ENCODE peak calls at places on chromosomes 1 and 21, in five cellular contexts. S is nephron progenitor cell, L is omental fat pad, W is upper lobe of right lung, Z is OCI-LY7. V is an unnamed sample.

GRCh38 chr1:206461602-206462455 is 8.4 kb upstream of the IKBKE start:
- DNase-seq in S (peak; percentile 79), L (peak; percentile 81), W (no peak), Z (peak; percentile 80), V (peak; percentile 71)

GRCh38 chr1:46064708-46065107 is 67.7 kb downstream of the PIK3R3 start:
- DNase-seq in S (no peak), L (no peak), W (no peak), Z (no peak), V (no peak)

GRCh38 chr1:185404864-185405568 is 88.0 kb upstream of the IVNS1ABP start:
- DNase-seq in S (no peak), L (no peak), W (no peak), Z (no peak), V (no peak)

GRCh38 chr1:246631426-246631825 is 65.2 kb downstream of the CNST start:
- DNase-seq in S (no peak), L (no peak), W (no peak), Z (no peak), V (no peak)

GRCh38 chr1:34101151-34101550 is 63.9 kb downstream of the CSMD2 start:
- DNase-seq in S (no peak), L (no peak), W (no peak), Z (no peak), V (no peak)

GRCh38 chr1:113929750-113930498 is 800 bp downstream of the HIPK1 start:
- DNase-seq in S (no peak), L (no peak), W (peak; percentile 85), Z (peak; percentile 74), V (peak; percentile 61)

GRCh38 chr1:63537940-63538339 is 14.6 kb downstream of the EFCAB7 start:
- DNase-seq in S (no peak), L (no peak), W (no peak), Z (peak; percentile 28), V (no peak)

GRCh38 chr1:173122958-173123852 is 72.5 kb upstream of the TNFSF18 start:
- DNase-seq in S (no peak), L (no peak), W (peak; percentile 80), Z (no peak), V (no peak)

GRCh38 chr1:159828916-159829634 is 2.4 kb downstream of the SLAMF8 start:
- DNase-seq in S (peak; percentile 52), L (no peak), W (peak; percentile 75), Z (peak; percentile 29), V (peak; percentile 67)

GRCh38 chr21:39088831-39089380 is 94.3 kb downstream of the PSMG1 start:
- DNase-seq in S (no peak), L (no peak), W (no peak), Z (no peak), V (no peak)

GRCh38 chr1:227728059-227728891 is 6.8 kb downstream of the JMJD4 start:
- DNase-seq in S (peak; percentile 85), L (peak; percentile 41), W (peak; percentile 92), Z (peak; percentile 79), V (peak; percentile 76)
- TF ChIP-seq CTCF in S (no peak), L (no peak), W (no peak), Z (no peak), V (no peak)

DNA sequence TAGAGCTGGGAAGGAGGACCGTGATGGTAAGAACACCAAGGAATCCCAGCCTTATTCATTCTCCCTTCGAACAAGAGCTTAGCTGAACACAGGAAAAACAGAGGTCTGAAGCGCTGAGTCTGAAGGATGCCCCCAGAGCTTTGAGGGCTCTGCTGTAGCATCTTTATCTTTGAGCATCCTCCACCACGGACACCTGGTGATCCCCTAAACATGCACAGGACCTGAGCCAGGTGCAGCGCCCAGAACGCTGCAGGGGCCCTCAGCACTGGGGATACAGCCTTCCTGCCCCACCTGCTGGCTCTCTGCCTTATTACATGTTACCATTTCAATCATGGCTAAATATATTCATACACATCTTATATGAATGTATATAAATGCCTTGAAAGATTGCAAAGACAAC is 7.7 kb upstream of the GPATCH4 start:
- DNase-seq in S (peak; percentile 48), L (no peak), W (peak; percentile 52), Z (peak; percentile 78), V (peak; percentile 65)
- TF ChIP-seq CTCF in S (peak; percentile 66), L (no peak), W (peak; percentile 33), Z (peak; percentile 92), V (peak; percentile 75)

GRCh38 chr1:9328201-9328600 is 35.5 kb downstream of the SPSB1 start:
- DNase-seq in S (no peak), L (no peak), W (no peak), Z (no peak), V (no peak)

GRCh38 chr1:9328681-9329080 is 36.0 kb downstream of the SPSB1 start:
- DNase-seq in S (no peak), L (no peak), W (no peak), Z (no peak), V (no peak)

GRCh38 chr1:9331016-9331415 is 38.3 kb downstream of the SPSB1 start:
- DNase-seq in S (no peak), L (no peak), W (no peak), Z (no peak), V (no peak)

GRCh38 chr1:9332513-9333143 is 39.9 kb downstream of the SPSB1 start:
- DNase-seq in S (no peak), L (no peak), W (no peak), Z (no peak), V (no peak)

GRCh38 chr1:9331558-9332346 is 39.1 kb downstream of the SPSB1 start:
- DNase-seq in S (no peak), L (no peak), W (no peak), Z (no peak), V (no peak)
- TF ChIP-seq CTCF in S (no peak), L (no peak), W (no peak), Z (no peak), V (no peak)

GRCh38 chr1:160841079-160841478 is 21.6 kb downstream of the CD244 start:
- DNase-seq in S (no peak), L (no peak), W (no peak), Z (no peak), V (no peak)
- TF ChIP-seq CTCF in S (no peak), L (no peak), W (no peak), Z (no peak), V (no peak)

GRCh38 chr1:29379438-29380073 is 143.2 kb downstream of the PTPRU start:
- DNase-seq in S (no peak), L (no peak), W (no peak), Z (peak; percentile 44), V (no peak)
- TF ChIP-seq CTCF in S (peak; percentile 56), L (no peak), W (peak; percentile 49), Z (peak; percentile 97), V (peak; percentile 81)

GRCh38 chr1:84644472-84644871 is 45.8 kb downstream of the SSX2IP start:
- DNase-seq in S (no peak), L (no peak), W (no peak), Z (no peak), V (no peak)
- TF ChIP-seq CTCF in S (no peak), L (no peak), W (no peak), Z (peak; percentile 28), V (no peak)

DNA sequence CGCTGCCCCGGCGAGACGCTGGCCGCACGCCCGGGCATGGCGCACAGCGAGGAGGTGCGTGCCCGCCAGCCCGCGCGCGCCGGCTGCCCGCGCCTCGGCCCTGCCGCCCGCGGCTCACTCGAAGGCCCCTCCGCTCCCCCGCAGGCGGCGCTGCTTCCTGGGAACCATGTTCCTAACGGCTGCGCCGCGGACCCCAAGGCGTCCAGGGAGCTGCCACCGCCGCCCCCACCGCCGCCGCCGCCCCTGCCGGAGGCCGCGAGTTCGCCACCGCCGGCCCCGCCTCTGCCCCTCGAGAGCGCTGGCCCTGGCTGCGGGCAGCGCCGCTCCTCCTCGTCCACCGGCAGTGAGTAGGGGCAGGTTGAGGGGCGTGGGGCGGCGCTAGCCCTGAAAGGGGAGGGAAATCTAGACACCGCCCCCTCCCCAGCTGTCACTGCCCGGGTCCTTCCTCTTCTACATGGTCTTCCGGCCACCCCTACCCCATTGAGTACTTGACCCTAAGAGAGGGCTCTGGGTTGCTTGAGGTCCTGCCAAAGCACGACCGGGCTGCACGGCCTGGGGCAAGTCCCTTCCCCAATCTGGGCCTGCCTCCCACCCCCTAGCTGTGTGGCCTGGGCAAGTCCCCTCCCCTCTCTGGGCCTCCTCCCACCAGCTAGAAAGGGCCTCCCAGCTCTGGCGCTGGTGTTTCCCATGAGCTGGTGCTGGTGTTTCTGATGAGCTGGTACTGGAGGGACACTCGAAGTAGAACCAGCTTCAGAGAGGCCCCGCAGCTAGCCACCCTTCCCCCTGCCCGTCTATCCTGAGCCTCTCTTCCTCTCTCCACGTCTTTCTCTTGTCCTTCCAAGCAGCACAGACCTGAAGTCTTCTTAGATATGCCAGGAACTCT is 17.0 kb downstream of the TNFRSF25 start:
- DNase-seq in S (peak; percentile 77), L (no peak), W (no peak), Z (no peak), V (peak; percentile 75)
- TF ChIP-seq CTCF in S (no peak), L (no peak), W (no peak), Z (no peak), V (no peak)